ENCODE peak calls at places on chromosomes 11 and 22, in five cellular contexts. One of them, this sample, is unnamed.

GRCh38 chr22:23457586-23457985 is 122.5 kb downstream of the IGLL1 start:
- DNase-seq in MV-4-11: no peak
- DNase-seq in kidney tubule cell: no peak
- DNase-seq in non-pigmented ciliary epithelial cell: no peak
- DNase-seq in SW 1271: no peak
- DNase-seq in this sample: no peak

GRCh38 chr11:85955531-85955930 is 100.3 kb downstream of the CCDC83 start:
- DNase-seq in kidney tubule cell: peak; percentile 61
- DNase-seq in non-pigmented ciliary epithelial cell: no peak
- DNase-seq in SW 1271: no peak
- DNase-seq in MV-4-11: no peak
- DNase-seq in this sample: no peak

GRCh38 chr22:43388420-43388851 is 23.4 kb upstream of the MPPED1 start:
- DNase-seq in non-pigmented ciliary epithelial cell: no peak
- DNase-seq in SW 1271: peak; percentile 49
- DNase-seq in MV-4-11: peak; percentile 40
- DNase-seq in kidney tubule cell: peak; percentile 61
- DNase-seq in this sample: peak; percentile 26

GRCh38 chr11:120141144-120142071 is 3.5 kb upstream of the TRIM29 start:
- DNase-seq in MV-4-11: no peak
- DNase-seq in non-pigmented ciliary epithelial cell: no peak
- DNase-seq in SW 1271: no peak
- DNase-seq in kidney tubule cell: no peak
- DNase-seq in this sample: no peak

GRCh38 chr22:44202261-44202789 is 21.6 kb downstream of the PARVG start:
- DNase-seq in SW 1271: no peak
- DNase-seq in non-pigmented ciliary epithelial cell: peak; percentile 42
- DNase-seq in kidney tubule cell: no peak
- DNase-seq in MV-4-11: no peak
- DNase-seq in this sample: no peak

GRCh38 chr11:122679441-122679840 is 23.9 kb downstream of the UBASH3B start:
- DNase-seq in kidney tubule cell: no peak
- DNase-seq in non-pigmented ciliary epithelial cell: no peak
- DNase-seq in MV-4-11: no peak
- DNase-seq in SW 1271: no peak
- DNase-seq in this sample: no peak

GRCh38 chr11:111836766-111837165 is 34.6 kb downstream of the ALG9 start:
- DNase-seq in non-pigmented ciliary epithelial cell: no peak
- DNase-seq in kidney tubule cell: peak; percentile 35
- DNase-seq in SW 1271: no peak
- DNase-seq in MV-4-11: peak; percentile 86
- DNase-seq in this sample: no peak

GRCh38 chr11:76629853-76630599 is 40.5 kb downstream of the LRRC32 start:
- DNase-seq in MV-4-11: peak; percentile 90
- DNase-seq in non-pigmented ciliary epithelial cell: no peak
- DNase-seq in SW 1271: no peak
- DNase-seq in kidney tubule cell: no peak
- DNase-seq in this sample: no peak

GRCh38 chr11:118896472-118896913 is 12.8 kb downstream of the CXCR5 start:
- DNase-seq in MV-4-11: peak; percentile 44
- DNase-seq in kidney tubule cell: no peak
- DNase-seq in non-pigmented ciliary epithelial cell: no peak
- DNase-seq in SW 1271: no peak
- DNase-seq in this sample: no peak

GRCh38 chr11:74720596-74721478 is 10.4 kb downstream of the CHRDL2 start:
- DNase-seq in kidney tubule cell: no peak
- DNase-seq in MV-4-11: peak; percentile 21
- DNase-seq in SW 1271: no peak
- DNase-seq in non-pigmented ciliary epithelial cell: no peak
- DNase-seq in this sample: no peak

GRCh38 chr22:19937616-19938473 is 3.7 kb upstream of the COMT start:
- DNase-seq in MV-4-11: peak; percentile 66
- DNase-seq in SW 1271: no peak
- DNase-seq in kidney tubule cell: no peak
- DNase-seq in non-pigmented ciliary epithelial cell: no peak
- DNase-seq in this sample: no peak

GRCh38 chr11:109914038-109914437 is 179.2 kb upstream of the ZC3H12C start:
- DNase-seq in SW 1271: no peak
- DNase-seq in MV-4-11: no peak
- DNase-seq in kidney tubule cell: peak; percentile 38
- DNase-seq in non-pigmented ciliary epithelial cell: no peak
- DNase-seq in this sample: peak; percentile 63

GRCh38 chr22:35152316-35152715 is 86.4 kb downstream of the ISX start:
- DNase-seq in MV-4-11: no peak
- DNase-seq in SW 1271: no peak
- DNase-seq in non-pigmented ciliary epithelial cell: no peak
- DNase-seq in kidney tubule cell: no peak
- DNase-seq in this sample: no peak

GRCh38 chr22:30425616-30426394 is at the start of gene MTFP1:
- DNase-seq in non-pigmented ciliary epithelial cell: no peak
- DNase-seq in kidney tubule cell: peak; percentile 69
- DNase-seq in MV-4-11: peak; percentile 28
- DNase-seq in SW 1271: peak; percentile 43
- DNase-seq in this sample: peak; percentile 11

GRCh38 chr22:24964441-24964840 is 11.9 kb downstream of the KIAA1671 start:
- DNase-seq in non-pigmented ciliary epithelial cell: no peak
- DNase-seq in kidney tubule cell: no peak
- DNase-seq in SW 1271: no peak
- DNase-seq in MV-4-11: no peak
- DNase-seq in this sample: no peak

GRCh38 chr11:35011389-35011788 is 95.0 kb downstream of the PDHX start:
- DNase-seq in SW 1271: no peak
- DNase-seq in non-pigmented ciliary epithelial cell: no peak
- DNase-seq in MV-4-11: no peak
- DNase-seq in kidney tubule cell: no peak
- DNase-seq in this sample: no peak

GRCh38 chr11:112129656-112130055 is 34.2 kb downstream of the IL18 start:
- DNase-seq in SW 1271: no peak
- DNase-seq in MV-4-11: peak; percentile 91
- DNase-seq in kidney tubule cell: no peak
- DNase-seq in non-pigmented ciliary epithelial cell: no peak
- DNase-seq in this sample: no peak

GRCh38 chr11:76773921-76774361 is 9.2 kb upstream of the TSKU start:
- DNase-seq in non-pigmented ciliary epithelial cell: no peak
- DNase-seq in kidney tubule cell: no peak
- DNase-seq in MV-4-11: no peak
- DNase-seq in SW 1271: no peak
- DNase-seq in this sample: no peak

GRCh38 chr11:46521947-46522681 is 71.7 kb downstream of the AMBRA1 start:
- DNase-seq in SW 1271: no peak
- DNase-seq in kidney tubule cell: peak; percentile 52
- DNase-seq in MV-4-11: peak; percentile 33
- DNase-seq in non-pigmented ciliary epithelial cell: no peak
- DNase-seq in this sample: no peak

GRCh38 chr11:27997344-27997743 is 110.6 kb downstream of the KIF18A start:
- DNase-seq in non-pigmented ciliary epithelial cell: no peak
- DNase-seq in kidney tubule cell: no peak
- DNase-seq in SW 1271: no peak
- DNase-seq in MV-4-11: peak; percentile 48
- DNase-seq in this sample: no peak

GRCh38 chr11:118527109-118527508 is at the start of gene TTC36:
- DNase-seq in kidney tubule cell: no peak
- DNase-seq in MV-4-11: no peak
- DNase-seq in non-pigmented ciliary epithelial cell: no peak
- DNase-seq in SW 1271: no peak
- DNase-seq in this sample: no peak

GRCh38 chr22:38257170-38257569 is 15.6 kb downstream of the TMEM184B start:
- DNase-seq in MV-4-11: no peak
- DNase-seq in kidney tubule cell: no peak
- DNase-seq in SW 1271: no peak
- DNase-seq in non-pigmented ciliary epithelial cell: no peak
- DNase-seq in this sample: no peak

GRCh38 chr11:123457187-123457770 is 27.2 kb downstream of the GRAMD1B start:
- DNase-seq in non-pigmented ciliary epithelial cell: no peak
- DNase-seq in MV-4-11: peak; percentile 88
- DNase-seq in SW 1271: no peak
- DNase-seq in kidney tubule cell: no peak
- DNase-seq in this sample: no peak

GRCh38 chr11:91859666-91860065 is 365.0 kb upstream of the FAT3 start:
- DNase-seq in MV-4-11: no peak
- DNase-seq in kidney tubule cell: peak; percentile 42
- DNase-seq in non-pigmented ciliary epithelial cell: no peak
- DNase-seq in SW 1271: no peak
- DNase-seq in this sample: no peak

GRCh38 chr11:1739576-1739975 is 10.8 kb downstream of the IFITM10 start:
- DNase-seq in non-pigmented ciliary epithelial cell: no peak
- DNase-seq in kidney tubule cell: no peak
- DNase-seq in SW 1271: no peak
- DNase-seq in MV-4-11: no peak
- DNase-seq in this sample: no peak

GRCh38 chr22:46072981-46073682 is 77.2 kb upstream of the PPARA start:
- DNase-seq in non-pigmented ciliary epithelial cell: no peak
- DNase-seq in kidney tubule cell: no peak
- DNase-seq in SW 1271: no peak
- DNase-seq in MV-4-11: no peak
- DNase-seq in this sample: no peak